ENCODE peak calls at places on chromosomes 5 and 9, in eight cellular contexts. C is stimulated activated CD4-positive, alpha-beta T cell treated with anti-CD3 and anti-CD28 coated beads, Interleukin-4, amount 100 ng/mL, for 48 hours; N is stimulated activated CD8-positive, alpha-beta memory T cell treated with anti-CD3 and anti-CD28 coated beads, Interleukin-15, amount 100 ng/mL, for 1 hour; W is neural crest cell; Y is uterus; H is caudate nucleus; X is GM04504; V is EL. P is an unnamed sample.

GRCh38 chr9:22208846-22209585 is 199.9 kb upstream of the CDKN2B start:
- DNase-seq in N (no peak), W (no peak), H (no peak), X (no peak), Y (no peak), V (peak), C (peak), P (no peak)

GRCh38 chr5:67360047-67360446 is 163.4 kb upstream of the CD180 start:
- DNase-seq in V (no peak), Y (no peak), C (no peak), N (no peak), H (no peak), W (no peak), X (no peak), P (no peak)

GRCh38 chr9:22169243-22169642 is 160.1 kb upstream of the CDKN2B start:
- DNase-seq in H (no peak), C (no peak), X (no peak), W (no peak), Y (no peak), N (no peak), V (peak), P (no peak)

GRCh38 chr5:50823568-50823967 is 157.1 kb downstream of the PARP8 start:
- DNase-seq in V (no peak), N (no peak), C (no peak), Y (no peak), H (no peak), X (no peak), W (no peak), P (no peak)

GRCh38 chr5:94793113-94793815 is 174.8 kb downstream of the SLF1 start:
- DNase-seq in H (no peak), Y (no peak), X (peak), V (peak), N (no peak), W (no peak), C (no peak), P (peak)

GRCh38 chr9:71647094-71647591 is 121.2 kb downstream of the CEMIP2 start:
- DNase-seq in Y (peak), X (peak), H (peak), V (peak), W (no peak), N (no peak), C (no peak), P (no peak)

GRCh38 chr9:89701221-89701798 is 96.5 kb downstream of the GADD45G start:
- DNase-seq in N (peak), W (no peak), Y (no peak), H (no peak), X (no peak), C (peak), V (no peak), P (no peak)

GRCh38 chr5:98458004-98458403 is 315.5 kb upstream of the RGMB start:
- DNase-seq in H (no peak), Y (no peak), W (no peak), N (no peak), X (peak), C (no peak), V (peak), P (peak)

GRCh38 chr5:103469288-103470065 is 93.1 kb downstream of the NUDT12 start:
- DNase-seq in X (no peak), W (no peak), H (no peak), N (no peak), V (peak), C (no peak), Y (no peak), P (no peak)

GRCh38 chr5:71862661-71863060 is 143.6 kb downstream of the CARTPT start:
- DNase-seq in V (peak), Y (no peak), W (no peak), C (no peak), X (no peak), N (no peak), H (no peak), P (no peak)

GRCh38 chr5:55650391-55650790 is 61.7 kb downstream of the SLC38A9 start:
- DNase-seq in Y (no peak), C (no peak), W (no peak), N (no peak), H (no peak), V (peak), X (no peak), P (peak)

GRCh38 chr5:104179057-104179456 is 616.5 kb upstream of the NUDT12 start:
- DNase-seq in H (peak), W (no peak), X (peak), Y (no peak), V (peak), C (no peak), N (no peak), P (no peak)

GRCh38 chr5:131751551-131751950 is 45.3 kb downstream of the FNIP1 start:
- DNase-seq in X (no peak), Y (no peak), N (no peak), V (no peak), H (no peak), C (no peak), W (no peak), P (no peak)

GRCh38 chr5:72067682-72068470 is 39.4 kb upstream of the MAP1B start:
- DNase-seq in C (no peak), X (peak), Y (no peak), W (no peak), H (peak), V (peak), N (no peak), P (peak)

GRCh38 chr9:20441704-20442423 is 180.4 kb downstream of the MLLT3 start:
- DNase-seq in N (no peak), W (no peak), V (peak), H (no peak), X (no peak), C (no peak), Y (no peak), P (no peak)

GRCh38 chr5:132238901-132239500 is 11.3 kb upstream of the P4HA2 start:
- DNase-seq in W (no peak), C (no peak), X (no peak), H (no peak), Y (peak), V (no peak), N (no peak), P (no peak)

GRCh38 chr9:125549465-125550215 is 157.4 kb downstream of the MAPKAP1 start:
- DNase-seq in Y (peak), V (no peak), X (no peak), W (no peak), N (no peak), H (peak), C (no peak), P (no peak)

GRCh38 chr5:159995841-159996240 is 13.1 kb upstream of the TTC1 start:
- DNase-seq in W (no peak), N (no peak), X (no peak), H (no peak), V (no peak), C (no peak), Y (no peak), P (no peak)

GRCh38 chr5:133702773-133703770 is 90.7 kb upstream of the FSTL4 start:
- DNase-seq in N (no peak), V (no peak), H (no peak), Y (no peak), X (no peak), C (no peak), W (no peak), P (no peak)

GRCh38 chr5:26569929-26570258 is 468.5 kb downstream of the CDH9 start:
- DNase-seq in V (no peak), W (no peak), N (no peak), C (no peak), Y (no peak), H (no peak), X (no peak), P (no peak)

GRCh38 chr5:109921735-109922395 is 232.1 kb downstream of the MAN2A1 start:
- DNase-seq in W (no peak), C (no peak), V (no peak), Y (no peak), X (no peak), N (peak), H (peak), P (no peak)

GRCh38 chr5:105907016-105907415 is 1763.7 kb downstream of the EFNA5 start:
- DNase-seq in W (no peak), V (no peak), C (no peak), H (no peak), X (no peak), N (no peak), Y (no peak), P (no peak)

GRCh38 chr5:173318881-173319609 is 9.2 kb downstream of the STC2 start:
- DNase-seq in N (no peak), V (peak), Y (no peak), H (no peak), W (no peak), C (no peak), X (no peak), P (no peak)

GRCh38 chr5:372556-372910 is 51.0 kb downstream of the AHRR start:
- DNase-seq in C (no peak), V (no peak), N (no peak), X (no peak), Y (no peak), W (no peak), H (no peak), P (no peak)

GRCh38 chr5:97936246-97936645 is 753.2 kb upstream of the RIOK2 start:
- DNase-seq in V (no peak), C (no peak), X (no peak), H (no peak), Y (no peak), W (no peak), N (no peak), P (no peak)

GRCh38 chr5:179153921-179154345 is 93.8 kb downstream of the ZNF354C start:
- DNase-seq in H (no peak), W (no peak), X (no peak), V (no peak), N (no peak), Y (no peak), C (no peak), P (no peak)

P was measured in AG04449.